ENCODE peak calls at places on chromosomes 16 and 17, in nine cellular contexts. M is smooth muscle cell of the brain vasculature, P is G401, W is T-helper 9 cell, D is lower leg skin, L is GF-D8, A is mesendoderm, Q is cardiac fibroblast, G is A172. H is an unnamed sample.

GRCh38 chr16:49112754-49113153 is 168.9 kb downstream of the CBLN1 start:
- DNase-seq in M (no peak), P (peak), W (no peak), D (no peak), L (no peak), A (no peak), Q (no peak), G (no peak), H (no peak)

GRCh38 chr17:50203086-50203485 is 1.7 kb upstream of the COL1A1 start:
- DNase-seq in M (no peak), P (no peak), W (no peak), D (no peak), L (no peak), A (no peak), Q (peak), G (no peak), H (no peak)

GRCh38 chr16:14501331-14502255 is 128.5 kb downstream of the PARN start:
- DNase-seq in M (peak), P (peak), W (no peak), D (peak), L (no peak), A (peak), Q (peak), G (peak), H (peak)

GRCh38 chr17:47287068-47287467 is 33.4 kb downstream of the ITGB3 start:
- DNase-seq in M (no peak), P (no peak), W (no peak), D (no peak), L (no peak), A (no peak), Q (no peak), G (no peak), H (no peak)

GRCh38 chr16:714079-714478 is 839 bp upstream of the METRN start:
- DNase-seq in M (no peak), P (no peak), W (no peak), D (no peak), L (no peak), A (no peak), Q (no peak), G (peak), H (no peak)

GRCh38 chr17:5555254-5555653 is 29.1 kb downstream of the NLRP1 start:
- DNase-seq in M (no peak), P (no peak), W (no peak), D (no peak), L (no peak), A (no peak), Q (peak), G (peak), H (no peak)

GRCh38 chr16:83928341-83929055 is 24.5 kb upstream of the OSGIN1 start:
- DNase-seq in M (no peak), P (no peak), W (no peak), D (no peak), L (no peak), A (peak), Q (peak), G (peak), H (no peak)

GRCh38 chr16:48165961-48166578 is 10.3 kb upstream of the ABCC12 start:
- DNase-seq in M (no peak), P (no peak), W (no peak), D (no peak), L (no peak), A (peak), Q (peak), G (no peak), H (no peak)

GRCh38 chr16:12341423-12341822 is 364.9 kb downstream of the SNX29 start:
- DNase-seq in M (no peak), P (no peak), W (no peak), D (no peak), L (no peak), A (peak), Q (peak), G (peak), H (no peak)

GRCh38 chr17:39591958-39592954 is 15.5 kb downstream of the NEUROD2 start:
- DNase-seq in M (no peak), P (peak), W (no peak), D (no peak), L (no peak), A (peak), Q (peak), G (peak), H (no peak)

GRCh38 chr16:23337836-23338550 is 35.9 kb downstream of the SCNN1B start:
- DNase-seq in M (no peak), P (no peak), W (no peak), D (no peak), L (no peak), A (no peak), Q (no peak), G (no peak), H (no peak)

GRCh38 chr16:59690216-59690615 is 956.1 kb upstream of the GOT2 start:
- DNase-seq in M (no peak), P (no peak), W (no peak), D (no peak), L (no peak), A (no peak), Q (no peak), G (no peak), H (no peak)

GRCh38 chr16:58020628-58021521 is 4.7 kb upstream of the MMP15 start:
- DNase-seq in M (peak), P (peak), W (peak), D (peak), L (no peak), A (peak), Q (peak), G (peak), H (no peak)

GRCh38 chr16:83952940-83953795 is at the start of gene OSGIN1:
- DNase-seq in M (peak), P (peak), W (peak), D (peak), L (peak), A (peak), Q (peak), G (peak), H (peak)

GRCh38 chr16:23131841-23132576 is 17.2 kb downstream of the USP31 start:
- DNase-seq in M (no peak), P (no peak), W (no peak), D (no peak), L (no peak), A (no peak), Q (peak), G (no peak), H (no peak)

GRCh38 chr16:56858375-56858774 is 6.6 kb upstream of the SLC12A3 start:
- DNase-seq in M (no peak), P (no peak), W (no peak), D (no peak), L (no peak), A (no peak), Q (no peak), G (no peak), H (no peak)

GRCh38 chr17:2048805-2049204 is 6.1 kb upstream of the HIC1 start:
- DNase-seq in M (no peak), P (no peak), W (no peak), D (no peak), L (no peak), A (peak), Q (no peak), G (no peak), H (no peak)

GRCh38 chr17:17116406-17116805 is 74.1 kb downstream of the MPRIP start:
- DNase-seq in M (no peak), P (no peak), W (no peak), D (no peak), L (no peak), A (no peak), Q (no peak), G (no peak), H (no peak)

GRCh38 chr16:60246055-60246454 is 1511.9 kb upstream of the GOT2 start:
- DNase-seq in M (no peak), P (no peak), W (no peak), D (no peak), L (no peak), A (no peak), Q (no peak), G (no peak), H (no peak)

GRCh38 chr17:72422505-72423285 is 301.9 kb downstream of the SOX9 start:
- DNase-seq in M (no peak), P (no peak), W (no peak), D (peak), L (no peak), A (peak), Q (peak), G (peak), H (no peak)

GRCh38 chr17:68246271-68247028 is 1.4 kb upstream of the AMZ2 start:
- DNase-seq in M (no peak), P (no peak), W (no peak), D (no peak), L (no peak), A (no peak), Q (no peak), G (no peak), H (no peak)

GRCh38 chr17:57874434-57875108 is 24.7 kb upstream of the MRPS23 start:
- DNase-seq in M (peak), P (peak), W (no peak), D (no peak), L (peak), A (peak), Q (peak), G (peak), H (peak)

GRCh38 chr16:30934827-30935557 is 11.6 kb downstream of the FBXL19 start:
- DNase-seq in M (no peak), P (peak), W (no peak), D (no peak), L (peak), A (peak), Q (peak), G (peak), H (no peak)

GRCh38 chr17:50867856-50868438 is 1.8 kb upstream of the TOB1 start:
- DNase-seq in M (no peak), P (no peak), W (no peak), D (no peak), L (no peak), A (no peak), Q (no peak), G (no peak), H (no peak)

GRCh38 chr17:7314719-7315569 is at the start of gene GPS2:
- DNase-seq in M (no peak), P (peak), W (peak), D (peak), L (peak), A (peak), Q (peak), G (peak), H (peak)

GRCh38 chr17:81427446-81428120 is 32.3 kb downstream of the BAHCC1 start:
- DNase-seq in M (no peak), P (peak), W (no peak), D (no peak), L (peak), A (no peak), Q (no peak), G (peak), H (no peak)

GRCh38 chr17:57615836-57616235 is 129.3 kb downstream of the CCDC182 start:
- DNase-seq in M (no peak), P (no peak), W (no peak), D (no peak), L (no peak), A (no peak), Q (no peak), G (no peak), H (no peak)

GRCh38 chr17:78186689-78187595 is at the start of the genes AFMID and TK1:
- DNase-seq in M (peak), P (peak), W (peak), D (peak), L (peak), A (peak), Q (peak), G (peak), H (peak)

GRCh38 chr17:65323055-65323454 is 185.9 kb downstream of the RGS9 start:
- DNase-seq in M (no peak), P (no peak), W (no peak), D (no peak), L (no peak), A (peak), Q (no peak), G (no peak), H (no peak)

GRCh38 chr17:73541111-73541510 is 103.1 kb downstream of the SDK2 start:
- DNase-seq in M (no peak), P (no peak), W (no peak), D (no peak), L (no peak), A (no peak), Q (no peak), G (no peak), H (no peak)

GRCh38 chr17:6546069-6546718 is 10.2 kb downstream of the PITPNM3 start:
- DNase-seq in M (no peak), P (no peak), W (no peak), D (no peak), L (no peak), A (no peak), Q (peak), G (peak), H (no peak)

GRCh38 chr17:1648582-1649115 is 1.0 kb downstream of the RILP start:
- DNase-seq in M (peak), P (peak), W (peak), D (peak), L (peak), A (peak), Q (peak), G (peak), H (peak)

GRCh38 chr16:80369559-80369958 is 171.2 kb upstream of the DYNLRB2 start:
- DNase-seq in M (peak), P (peak), W (no peak), D (peak), L (no peak), A (peak), Q (peak), G (peak), H (no peak)

GRCh38 chr16:26830716-26831115 is 236.0 kb upstream of the C16orf82 start:
- DNase-seq in M (peak), P (no peak), W (no peak), D (no peak), L (no peak), A (peak), Q (no peak), G (no peak), H (no peak)

GRCh38 chr17:40419559-40420331 is 2.0 kb upstream of the TOP2A start:
- DNase-seq in M (no peak), P (no peak), W (no peak), D (no peak), L (peak), A (no peak), Q (no peak), G (no peak), H (no peak)

GRCh38 chr16:79439866-79440265 is 160.7 kb downstream of the MAF start:
- DNase-seq in M (no peak), P (peak), W (no peak), D (no peak), L (no peak), A (no peak), Q (no peak), G (no peak), H (no peak)

GRCh38 chr16:70428178-70428998 is 10.5 kb downstream of the ST3GAL2 start:
- DNase-seq in M (peak), P (peak), W (no peak), D (peak), L (peak), A (peak), Q (peak), G (peak), H (peak)

GRCh38 chr17:68378202-68379149 is 78.8 kb downstream of the WIPI1 start:
- DNase-seq in M (peak), P (peak), W (no peak), D (peak), L (no peak), A (peak), Q (peak), G (peak), H (peak)

GRCh38 chr17:27937026-27937546 is 43.9 kb upstream of the LYRM9 start:
- DNase-seq in M (no peak), P (no peak), W (no peak), D (no peak), L (no peak), A (no peak), Q (no peak), G (no peak), H (no peak)

GRCh38 chr17:80261159-80261894 is 675 bp downstream of the RNF213 start:
- DNase-seq in M (no peak), P (peak), W (peak), D (peak), L (peak), A (peak), Q (peak), G (peak), H (no peak)

H was measured in thoracic aorta.